ENCODE peak calls at places on chromosomes 1 and 21, in six cellular contexts. Y is left ventricle myocardium inferior, F is BE2C, A is dorsolateral prefrontal cortex, N is tibial nerve, C is AG04450. D is an unnamed sample.

GRCh38 chr1:38788937-38789336 is 70.6 kb downstream of the RRAGC start:
- DNase-seq in Y (no peak), F (no peak), A (no peak), N (no peak), C (no peak), D (no peak)

GRCh38 chr1:6330410-6330827 is 63.1 kb downstream of the ACOT7 start:
- DNase-seq in Y (no peak), F (no peak), A (peak; percentile 64), N (no peak), C (peak; percentile 49), D (no peak)

GRCh38 chr1:190168116-190168515 is 309.5 kb downstream of the BRINP3 start:
- DNase-seq in Y (no peak), F (no peak), A (no peak), N (no peak), C (peak; percentile 53), D (no peak)

GRCh38 chr21:25881524-25882376 is 147.0 kb downstream of the GABPA start:
- DNase-seq in Y (peak; percentile 53), F (peak; percentile 70), A (peak; percentile 72), N (peak; percentile 60), C (peak; percentile 16), D (peak; percentile 6)

GRCh38 chr1:222331765-222332164 is 216.1 kb downstream of the HHIPL2 start:
- DNase-seq in Y (no peak), F (no peak), A (no peak), N (no peak), C (peak; percentile 24), D (no peak)

GRCh38 chr1:225962440-225962975 is 21.5 kb upstream of the LEFTY2 start:
- DNase-seq in Y (peak; percentile 33), F (peak; percentile 74), A (no peak), N (no peak), C (no peak), D (peak; percentile 73)

GRCh38 chr1:244303610-244303969 is 148.1 kb downstream of the ADSS2 start:
- DNase-seq in Y (no peak), F (no peak), A (no peak), N (no peak), C (no peak), D (no peak)

GRCh38 chr1:119101563-119101962 is 38.9 kb downstream of the WARS2 start:
- DNase-seq in Y (no peak), F (no peak), A (no peak), N (peak; percentile 59), C (no peak), D (no peak)

GRCh38 chr1:246959944-246960693 is 28.4 kb upstream of the AHCTF1 start:
- DNase-seq in Y (no peak), F (no peak), A (no peak), N (no peak), C (no peak), D (peak; percentile 50)

GRCh38 chr1:61644303-61644702 is 80.6 kb downstream of the TM2D1 start:
- DNase-seq in Y (no peak), F (no peak), A (no peak), N (no peak), C (no peak), D (no peak)

GRCh38 chr1:160219062-160219929 is 14.1 kb downstream of the PEA15 start:
- DNase-seq in Y (peak; percentile 38), F (peak; percentile 60), A (peak; percentile 47), N (no peak), C (peak; percentile 55), D (no peak)

GRCh38 chr1:44240802-44241671 is 27.8 kb downstream of the DMAP1 start:
- DNase-seq in Y (no peak), F (peak; percentile 31), A (no peak), N (no peak), C (no peak), D (no peak)

DNA sequence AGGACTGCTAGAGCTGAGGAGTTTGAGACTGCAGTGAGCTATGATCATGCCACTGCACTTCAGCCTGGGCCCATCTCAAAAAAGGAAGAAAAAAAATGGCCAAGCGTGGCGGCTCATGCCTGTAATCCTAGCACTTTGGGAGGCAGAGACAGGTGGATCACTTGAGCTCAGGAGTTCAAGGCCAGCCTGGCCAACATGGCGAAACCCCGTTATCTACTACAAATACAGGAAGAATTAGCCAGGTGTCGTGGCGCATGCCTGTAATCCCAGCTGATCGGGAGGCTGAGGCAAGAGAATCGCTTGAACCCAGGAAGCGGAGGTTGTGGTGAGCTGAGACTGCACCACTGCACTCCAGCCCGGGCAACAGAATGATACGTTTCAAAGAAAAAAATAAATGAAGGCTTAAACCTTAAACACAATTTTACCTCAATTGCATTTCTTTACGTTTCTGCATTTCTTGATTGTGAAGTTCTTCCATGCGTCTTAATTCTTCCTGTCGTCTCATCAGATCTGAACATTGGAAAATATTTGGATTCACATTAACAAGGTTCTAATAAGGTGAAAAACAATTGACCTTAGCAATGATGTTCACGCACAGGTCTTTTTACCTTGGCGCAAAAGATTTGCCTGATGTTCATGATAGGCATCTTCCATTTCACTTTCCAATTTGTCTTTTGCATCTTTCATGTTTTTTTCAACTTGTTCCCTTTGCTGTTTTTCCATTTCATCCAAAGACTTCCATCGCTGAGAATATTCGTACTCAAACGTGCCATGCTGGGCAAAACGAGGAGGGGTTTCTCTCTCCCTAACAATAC is 4.2 kb downstream of the SFPQ start:
- DNase-seq in Y (no peak), F (no peak), A (no peak), N (no peak), C (no peak), D (no peak)
- H3K4me3 ChIP-seq in Y (peak overlapping the region; percentile 100), F (peak overlapping the region; percentile 97), A (no peak overlapping the region), N (no peak overlapping the region), C (peak overlapping the region; percentile 97), D (no peak overlapping the region)

GRCh38 chr1:29590583-29591555 is 354.5 kb downstream of the PTPRU start:
- DNase-seq in Y (no peak), F (no peak), A (no peak), N (no peak), C (no peak), D (no peak)
- TF ChIP-seq CTCF in Y (no peak), F (no peak), A (no peak), N (no peak), C (no peak), D (no peak)

GRCh38 chr21:26954591-26955214 is 12.2 kb downstream of the ADAMTS5 start:
- DNase-seq in Y (no peak), F (no peak), A (peak; percentile 20), N (no peak), C (no peak), D (no peak)
- H3K27me3 ChIP-seq in Y (no peaks in the 10 kb centered on the region), F (no peaks in the 10 kb centered on the region), A (no peaks in the 10 kb centered on the region), N (no peaks in the 10 kb centered on the region), C (no peaks in the 10 kb centered on the region), D (no peaks in the 10 kb centered on the region)

GRCh38 chr21:29822064-29822463 is 117.7 kb downstream of the GRIK1 start:
- DNase-seq in Y (no peak), F (no peak), A (no peak), N (no peak), C (no peak), D (no peak)

GRCh38 chr21:29817450-29817849 is 122.3 kb downstream of the GRIK1 start:
- DNase-seq in Y (no peak), F (no peak), A (no peak), N (no peak), C (no peak), D (no peak)

GRCh38 chr21:29819675-29820337 is 120.0 kb downstream of the GRIK1 start:
- DNase-seq in Y (no peak), F (no peak), A (no peak), N (no peak), C (no peak), D (no peak)

GRCh38 chr21:29818520-29818919 is 121.3 kb downstream of the GRIK1 start:
- DNase-seq in Y (no peak), F (no peak), A (no peak), N (no peak), C (no peak), D (no peak)

GRCh38 chr21:29821230-29821629 is 118.6 kb downstream of the GRIK1 start:
- DNase-seq in Y (no peak), F (no peak), A (no peak), N (no peak), C (no peak), D (no peak)
- H3K4me3 ChIP-seq in Y (no peak overlapping the region), F (no peak overlapping the region), A (no peak overlapping the region), N (no peak overlapping the region), C (no peak overlapping the region), D (no peak overlapping the region)

GRCh38 chr1:15283500-15283899 is 36.5 kb downstream of the FHAD1 start:
- DNase-seq in Y (peak; percentile 26), F (peak; percentile 26), A (no peak), N (no peak), C (no peak), D (no peak)
- TF ChIP-seq CTCF in Y (peak; percentile 51), F (no peak), A (no peak), N (no peak), C (peak; percentile 27), D (no peak)

GRCh38 chr1:180259431-180260338 is 29.6 kb downstream of the LHX4 start:
- DNase-seq in Y (no peak), F (no peak), A (no peak), N (no peak), C (no peak), D (no peak)
- H3K27me3 ChIP-seq in Y (peaks cover 96% of the 10 kb centered on the region), F (no peaks in the 10 kb centered on the region), A (no peaks in the 10 kb centered on the region), N (no peaks in the 10 kb centered on the region), C (peaks cover 7% of the 10 kb centered on the region), D (peaks cover 2% of the 10 kb centered on the region)